ENCODE peak calls at places on chromosome 6, in six cellular contexts. One of them, this sample, is unnamed.

GRCh38 chr6:132813173-132813856 is 1.1 kb upstream of the RPS12 start:
- DNase-seq in GM12878: no peak
- DNase-seq in A549: no peak
- DNase-seq in endothelial cell of umbilical vein: peak
- DNase-seq in NB4: peak
- DNase-seq in HepG2: peak
- DNase-seq in this sample: peak

GRCh38 chr6:71298459-71298858 is 9.8 kb downstream of the OGFRL1 start:
- DNase-seq in GM12878: no peak
- DNase-seq in NB4: no peak
- DNase-seq in HepG2: no peak
- DNase-seq in endothelial cell of umbilical vein: no peak
- DNase-seq in A549: no peak
- DNase-seq in this sample: no peak

GRCh38 chr6:81814365-81815109 is 62.1 kb upstream of the TENT5A start:
- DNase-seq in A549: no peak
- DNase-seq in HepG2: no peak
- DNase-seq in endothelial cell of umbilical vein: no peak
- DNase-seq in GM12878: no peak
- DNase-seq in NB4: no peak
- DNase-seq in this sample: no peak

GRCh38 chr6:34520645-34521462 is 35.3 kb downstream of the SPDEF start:
- DNase-seq in A549: no peak
- DNase-seq in GM12878: no peak
- DNase-seq in NB4: no peak
- DNase-seq in endothelial cell of umbilical vein: no peak
- DNase-seq in HepG2: no peak
- DNase-seq in this sample: no peak

GRCh38 chr6:130775421-130776012 is 51.7 kb upstream of the SMLR1 start:
- DNase-seq in A549: no peak
- DNase-seq in NB4: no peak
- DNase-seq in endothelial cell of umbilical vein: no peak
- DNase-seq in GM12878: no peak
- DNase-seq in HepG2: no peak
- DNase-seq in this sample: no peak

GRCh38 chr6:26234421-26235239 is 130.4 kb upstream of the BTN3A2 start:
- DNase-seq in GM12878: peak
- DNase-seq in A549: peak
- DNase-seq in HepG2: no peak
- DNase-seq in NB4: peak
- DNase-seq in endothelial cell of umbilical vein: peak
- DNase-seq in this sample: peak

GRCh38 chr6:106519460-106520394 is 109.6 kb downstream of the RTN4IP1 start:
- DNase-seq in HepG2: no peak
- DNase-seq in GM12878: peak
- DNase-seq in NB4: peak
- DNase-seq in endothelial cell of umbilical vein: no peak
- DNase-seq in A549: peak
- DNase-seq in this sample: peak

GRCh38 chr6:113873043-113873667 is 16.0 kb downstream of the MARCKS start:
- DNase-seq in GM12878: no peak
- DNase-seq in HepG2: peak
- DNase-seq in A549: peak
- DNase-seq in NB4: peak
- DNase-seq in endothelial cell of umbilical vein: peak
- DNase-seq in this sample: no peak

GRCh38 chr6:14037402-14038277 is 79.9 kb upstream of the CD83 start:
- DNase-seq in endothelial cell of umbilical vein: no peak
- DNase-seq in NB4: no peak
- DNase-seq in GM12878: no peak
- DNase-seq in A549: no peak
- DNase-seq in HepG2: no peak
- DNase-seq in this sample: no peak

GRCh38 chr6:163531122-163531521 is 116.6 kb downstream of the QKI start:
- DNase-seq in NB4: no peak
- DNase-seq in GM12878: no peak
- DNase-seq in A549: no peak
- DNase-seq in endothelial cell of umbilical vein: no peak
- DNase-seq in HepG2: no peak
- DNase-seq in this sample: no peak

GRCh38 chr6:145814035-145814500 is 527 bp downstream of the FBXO30 start:
- DNase-seq in endothelial cell of umbilical vein: no peak
- DNase-seq in HepG2: peak
- DNase-seq in NB4: peak
- DNase-seq in A549: peak
- DNase-seq in GM12878: peak
- DNase-seq in this sample: no peak

GRCh38 chr6:124434416-124434815 is 527.8 kb upstream of the RNF217 start:
- DNase-seq in GM12878: no peak
- DNase-seq in A549: no peak
- DNase-seq in NB4: no peak
- DNase-seq in HepG2: no peak
- DNase-seq in endothelial cell of umbilical vein: no peak
- DNase-seq in this sample: no peak

GRCh38 chr6:48389146-48390043 is 278.4 kb upstream of the PTCHD4 start:
- DNase-seq in endothelial cell of umbilical vein: no peak
- DNase-seq in GM12878: no peak
- DNase-seq in NB4: no peak
- DNase-seq in A549: no peak
- DNase-seq in HepG2: no peak
- DNase-seq in this sample: no peak

GRCh38 chr6:3011592-3011991 is 11.9 kb downstream of the NQO2 start:
- DNase-seq in HepG2: no peak
- DNase-seq in A549: no peak
- DNase-seq in NB4: no peak
- DNase-seq in GM12878: no peak
- DNase-seq in endothelial cell of umbilical vein: no peak
- DNase-seq in this sample: no peak

GRCh38 chr6:168102093-168102985 is 23.3 kb upstream of the FRMD1 start:
- DNase-seq in GM12878: no peak
- DNase-seq in HepG2: no peak
- DNase-seq in A549: no peak
- DNase-seq in endothelial cell of umbilical vein: no peak
- DNase-seq in NB4: no peak
- DNase-seq in this sample: no peak

GRCh38 chr6:168773788-168774187 is 332.8 kb downstream of the SMOC2 start:
- DNase-seq in NB4: no peak
- DNase-seq in GM12878: no peak
- DNase-seq in endothelial cell of umbilical vein: no peak
- DNase-seq in HepG2: no peak
- DNase-seq in A549: no peak
- DNase-seq in this sample: no peak

GRCh38 chr6:156231353-156231752 is 545.8 kb upstream of the ARID1B start:
- DNase-seq in NB4: no peak
- DNase-seq in HepG2: no peak
- DNase-seq in A549: no peak
- DNase-seq in GM12878: no peak
- DNase-seq in endothelial cell of umbilical vein: no peak
- DNase-seq in this sample: no peak

GRCh38 chr6:160178271-160178670 is 56.7 kb downstream of the SLC22A1 start:
- DNase-seq in NB4: peak
- DNase-seq in endothelial cell of umbilical vein: no peak
- DNase-seq in GM12878: no peak
- DNase-seq in A549: no peak
- DNase-seq in HepG2: no peak
- DNase-seq in this sample: no peak

GRCh38 chr6:14697427-14697826 is 548.4 kb upstream of the JARID2 start:
- DNase-seq in NB4: no peak
- DNase-seq in A549: no peak
- DNase-seq in GM12878: no peak
- DNase-seq in endothelial cell of umbilical vein: no peak
- DNase-seq in HepG2: no peak
- DNase-seq in this sample: no peak

GRCh38 chr6:125193208-125193607 is 39.6 kb downstream of the TPD52L1 start:
- DNase-seq in GM12878: no peak
- DNase-seq in NB4: no peak
- DNase-seq in endothelial cell of umbilical vein: no peak
- DNase-seq in A549: no peak
- DNase-seq in HepG2: no peak
- DNase-seq in this sample: no peak

GRCh38 chr6:122747573-122747972 is 31.9 kb upstream of the FABP7 start:
- DNase-seq in HepG2: no peak
- DNase-seq in NB4: peak
- DNase-seq in GM12878: no peak
- DNase-seq in A549: no peak
- DNase-seq in endothelial cell of umbilical vein: no peak
- DNase-seq in this sample: no peak

GRCh38 chr6:133991096-133991593 is 38.1 kb downstream of the TBPL1 start:
- DNase-seq in endothelial cell of umbilical vein: peak
- DNase-seq in HepG2: peak
- DNase-seq in GM12878: no peak
- DNase-seq in NB4: no peak
- DNase-seq in A549: no peak
- DNase-seq in this sample: no peak

GRCh38 chr6:131574133-131574532 is 1.1 kb downstream of the ARG1 start:
- DNase-seq in GM12878: no peak
- DNase-seq in HepG2: peak
- DNase-seq in NB4: no peak
- DNase-seq in A549: no peak
- DNase-seq in endothelial cell of umbilical vein: no peak
- DNase-seq in this sample: no peak

GRCh38 chr6:160668589-160668988 is 4.5 kb upstream of the LPA start:
- DNase-seq in GM12878: no peak
- DNase-seq in endothelial cell of umbilical vein: no peak
- DNase-seq in NB4: no peak
- DNase-seq in A549: no peak
- DNase-seq in HepG2: no peak
- DNase-seq in this sample: no peak

GRCh38 chr6:25229671-25230321 is 49.4 kb upstream of the CARMIL1 start:
- DNase-seq in endothelial cell of umbilical vein: no peak
- DNase-seq in NB4: no peak
- DNase-seq in A549: no peak
- DNase-seq in GM12878: no peak
- DNase-seq in HepG2: no peak
- DNase-seq in this sample: no peak

GRCh38 chr6:82741996-82742385 is 323.6 kb downstream of the UBE3D start:
- DNase-seq in HepG2: no peak
- DNase-seq in NB4: no peak
- DNase-seq in A549: no peak
- DNase-seq in GM12878: no peak
- DNase-seq in endothelial cell of umbilical vein: no peak
- DNase-seq in this sample: no peak

GRCh38 chr6:143097224-143097795 is 36.6 kb downstream of the AIG1 start:
- DNase-seq in HepG2: no peak
- DNase-seq in endothelial cell of umbilical vein: no peak
- DNase-seq in NB4: no peak
- DNase-seq in A549: no peak
- DNase-seq in GM12878: no peak
- DNase-seq in this sample: no peak

GRCh38 chr6:78947962-78948361 is 80.6 kb downstream of the IRAK1BP1 start:
- DNase-seq in A549: no peak
- DNase-seq in GM12878: no peak
- DNase-seq in HepG2: no peak
- DNase-seq in endothelial cell of umbilical vein: peak
- DNase-seq in NB4: no peak
- DNase-seq in this sample: no peak

GRCh38 chr6:7073082-7073783 is 34.5 kb upstream of the RREB1 start:
- DNase-seq in A549: no peak
- DNase-seq in endothelial cell of umbilical vein: no peak
- DNase-seq in GM12878: no peak
- DNase-seq in HepG2: no peak
- DNase-seq in NB4: no peak
- DNase-seq in this sample: no peak

GRCh38 chr6:22878706-22879105 is 309.3 kb downstream of the HDGFL1 start:
- DNase-seq in GM12878: no peak
- DNase-seq in HepG2: no peak
- DNase-seq in endothelial cell of umbilical vein: no peak
- DNase-seq in NB4: no peak
- DNase-seq in A549: no peak
- DNase-seq in this sample: no peak

GRCh38 chr6:46327769-46328168 is 157.0 kb upstream of the ENPP5 start:
- DNase-seq in GM12878: no peak
- DNase-seq in endothelial cell of umbilical vein: no peak
- DNase-seq in A549: no peak
- DNase-seq in NB4: no peak
- DNase-seq in HepG2: no peak
- DNase-seq in this sample: no peak
- TF ChIP-seq MYC in GM12878: no peak
- TF ChIP-seq MYC in endothelial cell of umbilical vein: no peak
- TF ChIP-seq MYC in A549: no peak
- TF ChIP-seq MYC in NB4: no peak
- TF ChIP-seq MYC in HepG2: no peak
- TF ChIP-seq MYC in this sample: no peak

DNA sequence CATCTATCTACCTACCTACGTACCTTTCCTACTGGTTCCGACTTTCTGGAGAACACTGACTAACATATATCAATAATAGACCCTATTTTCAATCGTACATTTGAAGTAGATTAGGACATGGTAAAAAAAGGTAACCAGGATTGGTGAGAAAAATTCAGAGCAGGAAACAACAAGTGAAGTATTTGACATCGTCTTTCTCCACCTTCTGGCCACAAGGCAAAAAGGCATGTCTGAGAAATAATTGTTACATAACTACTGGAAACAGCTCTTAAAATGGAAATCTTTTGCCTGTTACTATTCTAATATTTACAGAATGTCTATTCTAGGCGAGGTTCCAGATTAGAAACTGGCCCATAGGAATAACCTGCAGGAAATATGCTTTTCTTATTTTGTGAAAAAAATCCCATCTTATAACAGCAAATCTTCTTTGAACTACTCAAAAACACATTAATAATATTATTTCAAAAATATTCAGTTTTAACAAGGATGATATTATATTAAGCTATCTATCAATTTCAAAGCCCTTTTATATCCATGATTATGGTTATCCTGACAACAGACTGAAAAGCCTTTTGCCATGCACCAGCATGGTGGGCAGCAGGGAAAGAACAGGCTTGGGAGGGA is 80.8 kb downstream of the RCAN2 start:
- DNase-seq in A549: no peak
- DNase-seq in GM12878: peak
- DNase-seq in endothelial cell of umbilical vein: peak
- DNase-seq in NB4: peak
- DNase-seq in HepG2: peak
- DNase-seq in this sample: peak
- TF ChIP-seq MYC in A549: no peak
- TF ChIP-seq MYC in GM12878: no peak
- TF ChIP-seq MYC in endothelial cell of umbilical vein: no peak
- TF ChIP-seq MYC in NB4: no peak
- TF ChIP-seq MYC in HepG2: no peak
- TF ChIP-seq MYC in this sample: no peak

DNA sequence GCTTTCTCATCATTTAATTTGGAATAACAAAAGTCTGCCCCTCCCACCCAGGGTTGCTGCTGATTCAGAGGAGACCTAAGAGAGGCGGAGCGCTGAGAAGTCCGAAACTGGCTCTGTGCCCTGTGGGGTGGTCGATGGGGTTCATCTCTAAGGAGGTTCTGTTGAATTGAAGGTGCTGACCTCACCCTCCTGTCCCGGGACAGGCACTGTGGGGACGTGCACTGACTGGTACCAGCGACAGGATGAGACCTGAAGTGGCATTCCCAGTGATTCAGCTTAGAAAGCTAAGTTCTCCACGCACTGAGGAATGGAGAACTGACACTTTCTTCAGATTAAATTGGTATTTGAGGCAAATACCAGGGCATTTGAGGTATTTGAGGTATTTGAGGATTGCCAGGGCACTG is 1.3 kb downstream of the GUCA1B start:
- DNase-seq in GM12878: no peak
- DNase-seq in HepG2: no peak
- DNase-seq in endothelial cell of umbilical vein: no peak
- DNase-seq in A549: no peak
- DNase-seq in NB4: no peak
- DNase-seq in this sample: peak
- TF ChIP-seq MYC in GM12878: no peak
- TF ChIP-seq MYC in HepG2: no peak
- TF ChIP-seq MYC in endothelial cell of umbilical vein: no peak
- TF ChIP-seq MYC in A549: no peak
- TF ChIP-seq MYC in NB4: no peak
- TF ChIP-seq MYC in this sample: no peak

GRCh38 chr6:45988635-45989034 is 27.0 kb downstream of the CLIC5 start:
- DNase-seq in HepG2: no peak
- DNase-seq in A549: no peak
- DNase-seq in endothelial cell of umbilical vein: no peak
- DNase-seq in GM12878: no peak
- DNase-seq in NB4: no peak
- DNase-seq in this sample: no peak
- TF ChIP-seq MYC in HepG2: no peak
- TF ChIP-seq MYC in A549: no peak
- TF ChIP-seq MYC in endothelial cell of umbilical vein: no peak
- TF ChIP-seq MYC in GM12878: no peak
- TF ChIP-seq MYC in NB4: no peak
- TF ChIP-seq MYC in this sample: no peak